ENCODE peak calls at places on chromosomes 2 and 18, in six cellular contexts. S is kidney, T is fibroblast of lung, D is lower lobe of right lung, U is stomach, Q is AG09309. C is an unnamed sample.

GRCh38 chr2:17306706-17307105 is 211.5 kb downstream of the RAD51AP2 start:
- DNase-seq in S (no peak), D (no peak), U (no peak), Q (no peak), T (peak; percentile 17), C (peak; percentile 27)

GRCh38 chr2:112147382-112147781 is 9.2 kb downstream of the FBLN7 start:
- DNase-seq in S (no peak), D (no peak), T (no peak), U (no peak), Q (no peak), C (no peak)

GRCh38 chr2:23199115-23199918 is 185.7 kb upstream of the KLHL29 start:
- DNase-seq in T (peak; percentile 36), D (no peak), Q (no peak), U (no peak), S (no peak), C (peak; percentile 21)

GRCh38 chr2:131041402-131042160 is 51.7 kb downstream of the FAM168B start:
- DNase-seq in S (no peak), D (peak; percentile 24), T (no peak), U (no peak), Q (no peak), C (no peak)

GRCh38 chr2:84894131-84894586 is 11.3 kb upstream of the TMSB10 start:
- DNase-seq in S (no peak), D (no peak), U (no peak), T (no peak), Q (no peak), C (no peak)

GRCh38 chr2:28488858-28489575 is 6.8 kb upstream of the PLB1 start:
- DNase-seq in Q (no peak), T (no peak), D (no peak), U (no peak), S (no peak), C (no peak)

GRCh38 chr2:102186676-102187190 is at the start of gene IL1RL2:
- DNase-seq in Q (no peak), T (no peak), U (peak; percentile 57), S (peak; percentile 88), D (peak; percentile 56), C (no peak)

GRCh38 chr2:7666561-7667259 is 749.5 kb downstream of the RNF144A start:
- DNase-seq in U (no peak), T (no peak), D (no peak), S (no peak), Q (no peak), C (no peak)

GRCh38 chr2:133062174-133062573 is 392.2 kb upstream of the LYPD1 start:
- DNase-seq in Q (no peak), S (no peak), D (no peak), T (no peak), U (no peak), C (peak; percentile 20)

GRCh38 chr18:42310956-42311355 is 355.9 kb downstream of the PIK3C3 start:
- DNase-seq in D (no peak), U (no peak), S (no peak), T (no peak), Q (no peak), C (peak; percentile 38)

GRCh38 chr2:119158563-119159347 is at the start of gene C1QL2:
- DNase-seq in Q (no peak), D (no peak), U (no peak), S (no peak), T (no peak), C (no peak)

GRCh38 chr2:84807063-84807485 is 73.8 kb downstream of the TRABD2A start:
- DNase-seq in T (peak; percentile 99), Q (peak; percentile 93), S (no peak), D (peak; percentile 52), U (peak; percentile 60), C (peak; percentile 99)

GRCh38 chr18:58407649-58408407 is 221.1 kb downstream of the ALPK2 start:
- DNase-seq in T (no peak), S (no peak), D (no peak), U (no peak), Q (no peak), C (no peak)

GRCh38 chr18:46768166-46768921 is 11.5 kb upstream of the ST8SIA5 start:
- DNase-seq in S (no peak), D (no peak), U (no peak), T (no peak), Q (no peak), C (no peak)

GRCh38 chr2:61670591-61671503 is 132.7 kb upstream of the XPO1 start:
- DNase-seq in T (peak; percentile 51), D (no peak), S (no peak), U (peak; percentile 63), Q (no peak), C (peak; percentile 88)

GRCh38 chr2:17719562-17720371 is 33.8 kb downstream of the SMC6 start:
- DNase-seq in D (no peak), T (peak; percentile 38), Q (no peak), U (no peak), S (no peak), C (peak; percentile 34)

GRCh38 chr18:74990563-74991081 is 218.3 kb downstream of the PTGR3 start:
- DNase-seq in S (no peak), D (no peak), U (no peak), T (peak; percentile 50), Q (no peak), C (no peak)

GRCh38 chr2:133843091-133843490 is 274.8 kb upstream of the NCKAP5 start:
- DNase-seq in Q (no peak), T (peak; percentile 62), D (no peak), U (no peak), S (no peak), C (peak; percentile 52)

GRCh38 chr2:109560265-109560664 is 53.5 kb downstream of the SEPTIN10 start:
- DNase-seq in D (no peak), U (no peak), T (no peak), S (no peak), Q (no peak), C (no peak)

GRCh38 chr2:188765522-188765921 is 208.7 kb upstream of the COL3A1 start:
- DNase-seq in U (no peak), Q (no peak), D (no peak), S (no peak), T (peak; percentile 32), C (peak; percentile 45)

GRCh38 chr2:27308359-27308875 is at the start of gene UCN:
- DNase-seq in T (peak; percentile 38), U (no peak), Q (no peak), D (peak; percentile 51), S (peak; percentile 88), C (peak; percentile 32)

GRCh38 chr2:27306136-27306535 is 2.1 kb downstream of the UCN start:
- DNase-seq in S (peak; percentile 78), D (no peak), U (no peak), Q (no peak), T (no peak), C (no peak)

GRCh38 chr2:27307545-27308358 is 493 bp downstream of the UCN start:
- DNase-seq in U (no peak), S (peak; percentile 63), Q (no peak), D (no peak), T (no peak), C (no peak)

GRCh38 chr2:27305516-27305915 is 2.7 kb downstream of the UCN start:
- DNase-seq in T (no peak), D (no peak), U (no peak), S (peak; percentile 48), Q (no peak), C (no peak)

GRCh38 chr2:27306657-27307544 is 1.3 kb downstream of the UCN start:
- DNase-seq in S (peak; percentile 73), T (no peak), D (peak; percentile 49), Q (no peak), U (no peak), C (no peak)
- H3K4me3 ChIP-seq in S (no peak overlapping the region), T (no peak overlapping the region), D (peak overlapping the region; percentile 23), Q (no peak overlapping the region), U (peak overlapping the region; percentile 19), C (no peak overlapping the region)

DNA sequence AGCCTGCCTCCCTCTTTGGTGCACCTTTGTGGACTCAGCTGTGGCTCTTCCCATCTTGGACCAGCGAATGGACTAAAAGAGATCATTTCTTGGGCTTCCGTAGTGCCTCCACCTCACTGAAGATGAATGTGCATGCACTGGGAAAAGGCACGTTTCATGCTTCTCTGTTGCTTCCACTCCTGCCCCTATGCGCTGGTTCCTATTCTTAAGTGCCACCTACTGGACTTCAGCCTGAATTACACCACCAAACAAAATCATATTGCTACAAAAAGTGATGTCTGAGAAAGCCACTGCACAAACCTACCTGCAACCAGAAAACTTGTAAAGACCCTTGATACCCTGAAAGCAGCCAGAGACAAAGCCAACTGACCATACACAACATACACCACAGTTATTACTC is 695.6 kb downstream of the TSN start:
- DNase-seq in D (no peak), S (no peak), T (peak; percentile 18), Q (no peak), U (no peak), C (peak; percentile 23)
- TF ChIP-seq CTCF in D (peak; percentile 45), S (peak; percentile 35), T (peak; percentile 40), Q (peak; percentile 46), U (peak; percentile 21), C (peak; percentile 59)

DNA sequence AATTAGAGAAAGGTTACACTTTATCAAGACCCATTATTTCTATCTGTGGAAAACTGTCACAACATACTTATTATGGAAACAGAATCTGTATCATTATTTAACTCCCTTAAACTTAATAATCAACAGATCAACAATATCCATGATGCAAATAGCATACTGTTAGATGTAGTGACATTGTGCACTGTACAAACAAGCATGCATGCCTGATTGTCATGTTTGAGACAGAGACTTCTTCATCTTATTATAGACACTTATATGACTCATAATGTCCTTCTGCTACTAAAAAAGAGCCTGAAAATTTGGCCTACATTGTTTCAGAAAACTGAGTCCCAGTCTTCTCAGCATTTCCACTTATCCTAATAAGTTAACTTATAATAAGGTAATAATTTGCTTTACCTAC is 304.0 kb downstream of the NRXN1 start:
- DNase-seq in S (no peak), T (no peak), D (no peak), Q (no peak), U (no peak), C (no peak)
- H3K4me3 ChIP-seq in S (no peak overlapping the region), T (no peak overlapping the region), D (no peak overlapping the region), Q (no peak overlapping the region), U (no peak overlapping the region), C (no peak overlapping the region)

DNA sequence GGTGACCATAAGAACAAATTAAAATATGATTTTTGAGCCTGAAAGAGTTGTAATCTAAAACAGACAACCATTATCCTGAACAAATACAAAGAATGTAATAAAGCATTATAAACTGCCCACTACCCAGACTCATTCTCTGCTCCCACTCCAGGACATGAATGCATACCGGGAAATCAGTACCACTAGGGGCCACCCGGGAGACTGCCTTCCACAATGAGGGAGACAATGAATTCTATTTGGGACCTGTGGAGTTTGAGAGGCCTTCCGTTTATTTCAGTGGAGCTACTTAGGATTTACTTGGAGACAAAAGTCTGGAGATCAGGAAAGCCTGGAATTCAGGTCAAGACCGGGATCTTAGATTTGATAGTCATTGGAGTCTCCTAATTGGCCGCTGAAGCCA is 50.0 kb downstream of the NAB1 start:
- DNase-seq in D (no peak), Q (no peak), S (no peak), U (no peak), T (no peak), C (no peak)
- TF ChIP-seq CTCF in D (no peak), Q (peak; percentile 49), S (no peak), U (no peak), T (peak; percentile 49), C (peak; percentile 40)

GRCh38 chr18:26621161-26622026 is 73.0 kb upstream of the KCTD1 start:
- DNase-seq in Q (no peak), T (peak; percentile 23), D (peak; percentile 73), U (peak; percentile 59), S (no peak), C (peak; percentile 17)
- H3K4me3 ChIP-seq in Q (no peak overlapping the region), T (no peak overlapping the region), D (peak overlapping the region; percentile 3), U (no peak overlapping the region), S (no peak overlapping the region), C (peak overlapping the region; percentile 21)